ENCODE peak calls at places on chromosomes 5 and 9, in four cellular contexts. One of them, this sample, is unnamed.

GRCh38 chr5:143551765-143552164 is 148.3 kb upstream of the NR3C1 start:
- DNase-seq in anterior cingulate cortex: no peak
- DNase-seq in ureter: no peak
- DNase-seq in NCI-H1048: no peak
- DNase-seq in this sample: no peak

GRCh38 chr9:76634356-76635054 is 129.7 kb upstream of the PCA3 start:
- DNase-seq in anterior cingulate cortex: no peak
- DNase-seq in ureter: no peak
- DNase-seq in NCI-H1048: no peak
- DNase-seq in this sample: peak

GRCh38 chr9:91680998-91681397 is 257.4 kb upstream of the NFIL3 start:
- DNase-seq in NCI-H1048: no peak
- DNase-seq in ureter: no peak
- DNase-seq in anterior cingulate cortex: no peak
- DNase-seq in this sample: no peak

GRCh38 chr5:177412603-177413233 is 3.4 kb upstream of the F12 start:
- DNase-seq in NCI-H1048: no peak
- DNase-seq in ureter: no peak
- DNase-seq in anterior cingulate cortex: no peak
- DNase-seq in this sample: no peak

GRCh38 chr5:151156732-151157402 is 712 bp downstream of the ANXA6 start:
- DNase-seq in anterior cingulate cortex: no peak
- DNase-seq in NCI-H1048: no peak
- DNase-seq in ureter: no peak
- DNase-seq in this sample: no peak

GRCh38 chr9:131999692-132000551 is 79.7 kb downstream of the MED27 start:
- DNase-seq in ureter: no peak
- DNase-seq in anterior cingulate cortex: no peak
- DNase-seq in NCI-H1048: no peak
- DNase-seq in this sample: no peak

GRCh38 chr9:3403315-3403714 is 122.5 kb downstream of the RFX3 start:
- DNase-seq in anterior cingulate cortex: no peak
- DNase-seq in NCI-H1048: no peak
- DNase-seq in ureter: no peak
- DNase-seq in this sample: no peak

GRCh38 chr5:132754947-132755346 is 7.7 kb downstream of the CCNI2 start:
- DNase-seq in NCI-H1048: no peak
- DNase-seq in ureter: no peak
- DNase-seq in anterior cingulate cortex: no peak
- DNase-seq in this sample: no peak

GRCh38 chr5:152514827-152515397 is 109.8 kb upstream of the NMUR2 start:
- DNase-seq in ureter: no peak
- DNase-seq in NCI-H1048: no peak
- DNase-seq in anterior cingulate cortex: no peak
- DNase-seq in this sample: peak

GRCh38 chr9:98378206-98379193 is 123.1 kb upstream of the TBC1D2 start:
- DNase-seq in ureter: no peak
- DNase-seq in anterior cingulate cortex: no peak
- DNase-seq in NCI-H1048: no peak
- DNase-seq in this sample: no peak

GRCh38 chr9:122053056-122053455 is 40.1 kb downstream of the TTLL11 start:
- DNase-seq in ureter: no peak
- DNase-seq in anterior cingulate cortex: no peak
- DNase-seq in NCI-H1048: no peak
- DNase-seq in this sample: no peak

GRCh38 chr5:139650031-139650688 is 2.0 kb downstream of the CXXC5 start:
- DNase-seq in anterior cingulate cortex: no peak
- DNase-seq in ureter: peak
- DNase-seq in NCI-H1048: no peak
- DNase-seq in this sample: no peak

GRCh38 chr9:114141553-114142548 is 13.5 kb upstream of the COL27A1 start:
- DNase-seq in ureter: no peak
- DNase-seq in NCI-H1048: no peak
- DNase-seq in anterior cingulate cortex: no peak
- DNase-seq in this sample: no peak

GRCh38 chr9:76657265-76657664 is 107.0 kb upstream of the PCA3 start:
- DNase-seq in NCI-H1048: no peak
- DNase-seq in anterior cingulate cortex: no peak
- DNase-seq in ureter: no peak
- DNase-seq in this sample: no peak

GRCh38 chr5:81849769-81850367 is 99.0 kb upstream of the SSBP2 start:
- DNase-seq in ureter: no peak
- DNase-seq in NCI-H1048: no peak
- DNase-seq in anterior cingulate cortex: no peak
- DNase-seq in this sample: no peak